ENCODE peak calls at places on chromosomes 12 and 14, in four cellular contexts. M is fibroblast of mammary gland, K is right lobe of liver, Z is chondrocyte. D is an unnamed sample.

GRCh38 chr12:55037349-55037748 is 17.6 kb downstream of the NEUROD4 start:
- DNase-seq in M (no peak), K (no peak), Z (no peak), D (no peak)

GRCh38 chr12:12717586-12718381 is 616 bp downstream of the CDKN1B start:
- DNase-seq in M (no peak), K (peak), Z (no peak), D (peak)

GRCh38 chr12:48184549-48184922 is 1.1 kb downstream of the CCDC184 start:
- DNase-seq in M (no peak), K (no peak), Z (no peak), D (no peak)

GRCh38 chr14:68977741-68978549 is 1.2 kb downstream of the ACTN1 start:
- DNase-seq in M (peak), K (peak), Z (peak), D (peak)

GRCh38 chr12:108955225-108955835 is 65.5 kb downstream of the SVOP start:
- DNase-seq in M (peak), K (no peak), Z (no peak), D (peak)

GRCh38 chr14:83172363-83172762 is 1638.7 kb upstream of the SEL1L start:
- DNase-seq in M (no peak), K (no peak), Z (no peak), D (no peak)

GRCh38 chr12:121579190-121579791 is 1.5 kb downstream of the KDM2B start:
- DNase-seq in M (no peak), K (peak), Z (no peak), D (no peak)

GRCh38 chr12:94073441-94074051 is 74.8 kb upstream of the PLXNC1 start:
- DNase-seq in M (peak), K (no peak), Z (no peak), D (no peak)

GRCh38 chr12:121801601-121802484 is 2.0 kb upstream of the SETD1B start:
- DNase-seq in M (peak), K (peak), Z (no peak), D (no peak)

GRCh38 chr14:25122188-25122587 is 72.2 kb upstream of the STXBP6 start:
- DNase-seq in M (peak), K (no peak), Z (no peak), D (no peak)

GRCh38 chr12:123465084-123465483 is 7.1 kb downstream of the SNRNP35 start:
- DNase-seq in M (no peak), K (no peak), Z (no peak), D (no peak)

GRCh38 chr12:128797119-128798118 is 26.3 kb downstream of the SLC15A4 start:
- DNase-seq in M (peak), K (no peak), Z (peak), D (no peak)

GRCh38 chr12:55017421-55017820 is 2.4 kb upstream of the NEUROD4 start:
- DNase-seq in M (no peak), K (no peak), Z (no peak), D (no peak)

GRCh38 chr14:96038558-96038919 is 623 bp upstream of the C14orf132 start:
- DNase-seq in M (peak), K (no peak), Z (no peak), D (no peak)

GRCh38 chr14:30108975-30109700 is 181.5 kb upstream of the PRKD1 start:
- DNase-seq in M (peak), K (no peak), Z (no peak), D (no peak)

GRCh38 chr14:34912182-34912581 is 37.0 kb upstream of the BAZ1A start:
- DNase-seq in M (peak), K (no peak), Z (no peak), D (peak)

GRCh38 chr12:45131506-45131905 is 80.6 kb upstream of the DBX2 start:
- DNase-seq in M (peak), K (no peak), Z (no peak), D (no peak)

GRCh38 chr14:95830386-95830785 is 46.2 kb upstream of the TUNAR start:
- DNase-seq in M (no peak), K (no peak), Z (no peak), D (no peak)

GRCh38 chr12:88634008-88634407 is 53.7 kb upstream of the KITLG start:
- DNase-seq in M (no peak), K (no peak), Z (no peak), D (no peak)

GRCh38 chr12:88638388-88638787 is 58.1 kb upstream of the KITLG start:
- DNase-seq in M (no peak), K (no peak), Z (no peak), D (no peak)

GRCh38 chr12:88638956-88639355 is 58.7 kb upstream of the KITLG start:
- DNase-seq in M (peak), K (no peak), Z (no peak), D (no peak)

GRCh38 chr12:88628856-88629509 is 48.7 kb upstream of the KITLG start:
- DNase-seq in M (peak), K (no peak), Z (no peak), D (no peak)

DNA sequence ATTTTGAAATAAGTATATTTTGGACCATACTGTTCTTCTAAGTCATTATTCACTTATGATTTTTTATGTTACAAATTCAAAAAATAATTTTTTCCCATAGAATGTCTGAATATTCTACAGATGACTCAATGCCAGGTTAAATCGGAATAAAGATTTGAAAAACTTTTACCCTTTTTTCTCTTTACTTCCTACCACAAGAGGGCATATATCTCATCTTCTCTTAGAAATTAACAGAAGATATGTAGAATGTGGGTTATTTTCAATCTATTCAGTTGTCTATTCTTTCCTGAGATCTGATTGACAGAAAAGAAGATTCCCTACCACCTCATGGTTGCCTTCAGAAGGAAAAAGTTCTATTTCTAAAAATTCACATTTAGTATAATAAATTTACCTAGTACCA is 53.0 kb upstream of the KITLG start:
- DNase-seq in M (peak), K (no peak), Z (no peak), D (no peak)
- TF ChIP-seq CTCF in M (peak), K (peak), Z (peak), D (no peak)

GRCh38 chr14:49992901-49993335 is 100.0 kb downstream of the ARF6 start:
- DNase-seq in M (peak), K (peak), Z (no peak), D (no peak)
- TF ChIP-seq CTCF in M (no peak), K (no peak), Z (no peak), D (no peak)

GRCh38 chr14:100199240-100199860 is 39.6 kb upstream of the YY1 start:
- DNase-seq in M (no peak), K (no peak), Z (no peak), D (no peak)
- TF ChIP-seq CTCF in M (no peak), K (no peak), Z (no peak), D (no peak)

GRCh38 chr12:113094738-113095137 is 38.2 kb downstream of the DTX1 start:
- DNase-seq in M (no peak), K (no peak), Z (no peak), D (no peak)

GRCh38 chr12:113091506-113091905 is 35.0 kb downstream of the DTX1 start:
- DNase-seq in M (no peak), K (no peak), Z (no peak), D (no peak)

GRCh38 chr12:113093409-113094101 is 37.0 kb downstream of the DTX1 start:
- DNase-seq in M (no peak), K (no peak), Z (no peak), D (no peak)

GRCh38 chr12:113090740-113091139 is 34.2 kb downstream of the DTX1 start:
- DNase-seq in M (no peak), K (no peak), Z (no peak), D (peak)

GRCh38 chr12:113092478-113093408 is 36.2 kb downstream of the DTX1 start:
- DNase-seq in M (no peak), K (peak), Z (no peak), D (no peak)
- TF ChIP-seq CTCF in M (no peak), K (no peak), Z (peak), D (peak)

GRCh38 chr12:82413994-82414393 is 55.7 kb downstream of the METTL25 start:
- DNase-seq in M (no peak), K (no peak), Z (no peak), D (no peak)

GRCh38 chr12:82412246-82412645 is 53.9 kb downstream of the METTL25 start:
- DNase-seq in M (no peak), K (no peak), Z (no peak), D (no peak)

GRCh38 chr12:82415402-82415801 is 57.1 kb downstream of the METTL25 start:
- DNase-seq in M (no peak), K (no peak), Z (no peak), D (no peak)

GRCh38 chr12:82411561-82412230 is 53.4 kb downstream of the METTL25 start:
- DNase-seq in M (no peak), K (no peak), Z (no peak), D (no peak)

DNA sequence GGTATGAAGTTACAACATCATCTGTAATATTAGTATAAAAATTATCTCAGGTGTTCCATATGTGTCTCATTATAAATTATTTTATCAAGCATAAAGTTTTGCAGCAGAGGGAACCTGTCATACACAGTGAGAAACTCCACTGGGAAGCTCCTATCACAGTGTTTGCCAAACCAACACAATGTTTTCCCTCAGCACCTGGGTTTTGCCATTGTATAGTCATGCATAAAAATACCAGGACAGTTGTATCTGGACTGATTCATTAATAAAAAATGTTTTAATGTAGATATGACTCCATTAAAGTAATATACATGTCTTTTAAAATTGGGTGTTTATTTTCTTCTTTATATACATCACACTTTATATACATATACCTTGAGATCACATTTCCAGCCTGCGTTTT is 56.6 kb downstream of the METTL25 start:
- DNase-seq in M (no peak), K (no peak), Z (no peak), D (no peak)
- TF ChIP-seq CTCF in M (no peak), K (no peak), Z (no peak), D (no peak)

GRCh38 chr12:116918464-116918863 is 7.7 kb downstream of the FBXW8 start:
- DNase-seq in M (no peak), K (no peak), Z (no peak), D (no peak)

GRCh38 chr12:116916122-116916521 is 5.4 kb downstream of the FBXW8 start:
- DNase-seq in M (peak), K (no peak), Z (no peak), D (no peak)

GRCh38 chr12:116919247-116919671 is 8.5 kb downstream of the FBXW8 start:
- DNase-seq in M (no peak), K (no peak), Z (no peak), D (peak)

GRCh38 chr12:116915326-116915725 is 4.6 kb downstream of the FBXW8 start:
- DNase-seq in M (no peak), K (no peak), Z (no peak), D (no peak)

DNA sequence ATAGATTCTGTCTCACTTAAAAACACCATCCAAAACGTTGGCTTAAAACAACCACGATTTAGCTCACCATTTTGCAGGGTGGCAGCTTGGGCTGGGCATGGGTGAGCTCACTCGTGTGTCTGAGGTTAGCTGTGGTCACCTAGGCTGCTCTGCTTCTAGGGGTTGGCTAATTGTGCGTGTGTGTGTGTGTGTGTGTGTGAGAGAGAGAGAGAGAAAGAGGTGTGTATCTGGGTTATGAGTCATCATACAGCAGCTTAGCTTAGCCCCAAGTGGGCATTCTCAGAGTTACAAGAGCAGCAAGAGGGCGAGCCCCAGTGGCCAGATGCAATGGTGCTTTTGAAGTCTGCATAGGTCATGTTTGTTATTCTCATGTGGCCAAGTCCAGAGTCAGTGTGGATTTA is 6.0 kb downstream of the FBXW8 start:
- DNase-seq in M (peak), K (peak), Z (no peak), D (peak)
- TF ChIP-seq CTCF in M (peak), K (no peak), Z (no peak), D (peak)

DNA sequence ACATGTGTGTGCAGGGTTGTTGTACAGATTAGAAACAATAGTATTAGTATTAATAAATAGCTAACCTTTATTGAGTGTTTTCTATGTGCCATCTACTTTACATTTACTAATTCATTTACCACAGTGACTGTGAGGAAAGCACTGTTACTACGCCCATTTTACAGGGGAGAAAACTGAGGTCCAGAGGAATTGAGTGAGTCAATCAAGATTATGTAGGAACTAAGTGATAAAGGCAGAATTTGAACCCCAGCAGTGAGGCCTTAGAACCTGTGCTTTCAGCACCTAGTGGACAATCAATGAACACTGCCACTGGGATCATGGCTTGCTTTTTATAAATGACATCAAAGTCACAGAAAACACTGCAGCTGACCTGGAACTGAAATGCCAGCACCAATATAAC is 28.2 kb downstream of the NT5DC3 start:
- DNase-seq in M (no peak), K (no peak), Z (no peak), D (no peak)
- TF ChIP-seq CTCF in M (no peak), K (no peak), Z (no peak), D (no peak)

D was measured in BE2C.